ENCODE peak calls at places on chromosome 3, in six cellular contexts. One of them, this sample, is unnamed.
A peak's percentile ranks its signal among the peaks of the same experiment; 100 is the strongest.

GRCh38 chr3:146170591-146170990 is 9.6 kb upstream of the PLOD2 start:
- DNase-seq in activated T-cell treated with anti-CD3 and anti-CD28 coated beads for 48 hours: no peak
- DNase-seq in COLO829: no peak
- DNase-seq in HTR-8/SVneo: no peak
- DNase-seq in B cell: no peak
- DNase-seq in mesothelial cell of epicardium: no peak
- DNase-seq in this sample: no peak

GRCh38 chr3:193660698-193661400 is 67.8 kb downstream of the OPA1 start:
- DNase-seq in activated T-cell treated with anti-CD3 and anti-CD28 coated beads for 48 hours: no peak
- DNase-seq in COLO829: no peak
- DNase-seq in HTR-8/SVneo: no peak
- DNase-seq in B cell: no peak
- DNase-seq in mesothelial cell of epicardium: no peak
- DNase-seq in this sample: no peak

GRCh38 chr3:38114875-38115644 is 21.9 kb downstream of the ACAA1 start:
- DNase-seq in activated T-cell treated with anti-CD3 and anti-CD28 coated beads for 48 hours: no peak
- DNase-seq in COLO829: no peak
- DNase-seq in HTR-8/SVneo: no peak
- DNase-seq in B cell: no peak
- DNase-seq in mesothelial cell of epicardium: no peak
- DNase-seq in this sample: no peak

GRCh38 chr3:29067014-29067413 is 213.9 kb upstream of the RBMS3 start:
- DNase-seq in activated T-cell treated with anti-CD3 and anti-CD28 coated beads for 48 hours: no peak
- DNase-seq in COLO829: no peak
- DNase-seq in HTR-8/SVneo: no peak
- DNase-seq in B cell: no peak
- DNase-seq in mesothelial cell of epicardium: no peak
- DNase-seq in this sample: no peak

GRCh38 chr3:111369953-111370352 is 172.0 kb upstream of the CD96 start:
- DNase-seq in activated T-cell treated with anti-CD3 and anti-CD28 coated beads for 48 hours: no peak
- DNase-seq in COLO829: no peak
- DNase-seq in HTR-8/SVneo: no peak
- DNase-seq in B cell: no peak
- DNase-seq in mesothelial cell of epicardium: no peak
- DNase-seq in this sample: no peak

GRCh38 chr3:151410891-151411559 is 26.5 kb upstream of the P2RY12 start:
- DNase-seq in activated T-cell treated with anti-CD3 and anti-CD28 coated beads for 48 hours: no peak
- DNase-seq in COLO829: no peak
- DNase-seq in HTR-8/SVneo: no peak
- DNase-seq in B cell: no peak
- DNase-seq in mesothelial cell of epicardium: no peak
- DNase-seq in this sample: no peak

GRCh38 chr3:101702726-101703125 is 16.2 kb upstream of the RPL24 start:
- DNase-seq in activated T-cell treated with anti-CD3 and anti-CD28 coated beads for 48 hours: no peak
- DNase-seq in COLO829: no peak
- DNase-seq in HTR-8/SVneo: no peak
- DNase-seq in B cell: no peak
- DNase-seq in mesothelial cell of epicardium: no peak
- DNase-seq in this sample: no peak

GRCh38 chr3:186909078-186909853 is 21.1 kb upstream of the ST6GAL1 start:
- DNase-seq in activated T-cell treated with anti-CD3 and anti-CD28 coated beads for 48 hours: peak; percentile 53
- DNase-seq in COLO829: no peak
- DNase-seq in HTR-8/SVneo: no peak
- DNase-seq in B cell: no peak
- DNase-seq in mesothelial cell of epicardium: no peak
- DNase-seq in this sample: no peak

GRCh38 chr3:23959147-23959900 is 14.2 kb downstream of the NR1D2 start:
- DNase-seq in activated T-cell treated with anti-CD3 and anti-CD28 coated beads for 48 hours: peak; percentile 2
- DNase-seq in COLO829: no peak
- DNase-seq in HTR-8/SVneo: peak; percentile 65
- DNase-seq in B cell: no peak
- DNase-seq in mesothelial cell of epicardium: no peak
- DNase-seq in this sample: no peak

GRCh38 chr3:151581046-151581445 is 120.2 kb upstream of the IGSF10 start:
- DNase-seq in activated T-cell treated with anti-CD3 and anti-CD28 coated beads for 48 hours: no peak
- DNase-seq in COLO829: no peak
- DNase-seq in HTR-8/SVneo: no peak
- DNase-seq in B cell: no peak
- DNase-seq in mesothelial cell of epicardium: no peak
- DNase-seq in this sample: no peak

GRCh38 chr3:170078620-170079281 is 41.0 kb downstream of the GPR160 start:
- DNase-seq in activated T-cell treated with anti-CD3 and anti-CD28 coated beads for 48 hours: no peak
- DNase-seq in COLO829: no peak
- DNase-seq in HTR-8/SVneo: no peak
- DNase-seq in B cell: no peak
- DNase-seq in mesothelial cell of epicardium: no peak
- DNase-seq in this sample: no peak

GRCh38 chr3:111585214-111585613 is 9.9 kb downstream of the ZBED2 start:
- DNase-seq in activated T-cell treated with anti-CD3 and anti-CD28 coated beads for 48 hours: no peak
- DNase-seq in COLO829: no peak
- DNase-seq in HTR-8/SVneo: no peak
- DNase-seq in B cell: no peak
- DNase-seq in mesothelial cell of epicardium: no peak
- DNase-seq in this sample: no peak

GRCh38 chr3:134326760-134327593 is 47.3 kb downstream of the AMOTL2 start:
- DNase-seq in activated T-cell treated with anti-CD3 and anti-CD28 coated beads for 48 hours: no peak
- DNase-seq in COLO829: peak; percentile 85
- DNase-seq in HTR-8/SVneo: peak; percentile 80
- DNase-seq in B cell: no peak
- DNase-seq in mesothelial cell of epicardium: no peak
- DNase-seq in this sample: peak; percentile 78